ENCODE peak calls at places on chromosomes 3 and 15, in seven cellular contexts. D is naive B cell; S is activated CD8-positive, alpha-beta T cell treated with anti-CD3 and anti-CD28 coated beads for 36 hours; M is T-cell; N is gastroesophageal sphincter; R is lower lobe of right lung; I is activated naive CD4-positive, alpha-beta T cell treated with anti-CD3 and anti-CD28 coated beads, Interleukin-2, amount 50 U/mL, for 72 hours. Y is an unnamed sample.

GRCh38 chr3:5400959-5401358 is 213.5 kb downstream of the EDEM1 start:
- ATAC-seq in N (no peak), R (peak), S (no peak), D (no peak), M (no peak), I (no peak), Y (no peak)

GRCh38 chr3:115855911-115856310 is 232.6 kb downstream of the GAP43 start:
- ATAC-seq in S (no peak), I (no peak), M (no peak), D (no peak), R (no peak), N (no peak), Y (no peak)

GRCh38 chr3:172210355-172210754 is 171.0 kb downstream of the FNDC3B start:
- ATAC-seq in R (no peak), D (no peak), S (no peak), I (no peak), M (no peak), N (no peak), Y (no peak)

GRCh38 chr15:81567924-81568323 is 193.9 kb upstream of the TMC3 start:
- ATAC-seq in R (no peak), D (no peak), I (no peak), N (no peak), S (no peak), M (no peak), Y (no peak)

GRCh38 chr3:23696842-23697241 is 108.9 kb upstream of the UBE2E1 start:
- ATAC-seq in M (no peak), D (no peak), I (no peak), S (no peak), N (no peak), R (no peak), Y (no peak)

GRCh38 chr3:15326037-15326436 is 6.3 kb downstream of the SH3BP5 start:
- ATAC-seq in S (no peak), R (no peak), M (no peak), I (no peak), N (no peak), D (no peak), Y (no peak)

GRCh38 chr3:105674437-105675065 is 194.3 kb downstream of the CBLB start:
- ATAC-seq in S (no peak), N (no peak), I (no peak), R (no peak), D (no peak), M (no peak), Y (no peak)

GRCh38 chr15:73951591-73951990 is 25.3 kb downstream of the LOXL1 start:
- ATAC-seq in I (no peak), M (no peak), N (no peak), S (no peak), D (no peak), R (peak), Y (peak)

GRCh38 chr3:94234177-94234788 is 171.4 kb downstream of the NSUN3 start:
- ATAC-seq in R (no peak), S (no peak), I (no peak), D (no peak), N (no peak), M (no peak), Y (peak)

GRCh38 chr3:149908558-149908957 is 62.1 kb downstream of the PFN2 start:
- ATAC-seq in N (no peak), M (no peak), I (no peak), S (no peak), R (no peak), D (no peak), Y (no peak)